ENCODE peak calls at places on chromosomes 12 and 14, in nine cellular contexts. G is HCT116, P is tibial artery, F is gastrocnemius medialis, W is hepatocyte, X is IMR-90, L is transverse colon, B is AG09309, D is cardiac fibroblast. Z is an unnamed sample.

GRCh38 chr14:95727084-95727700 is 13.3 kb upstream of the TCL1A start:
- DNase-seq in G (no peak), F (no peak), W (no peak), X (no peak), D (no peak), L (no peak), B (no peak), P (no peak), Z (no peak)

GRCh38 chr14:54662491-54663116 is 95.7 kb downstream of the SAMD4A start:
- DNase-seq in F (no peak), W (no peak), P (no peak), G (no peak), D (no peak), B (no peak), X (no peak), L (no peak), Z (no peak)

GRCh38 chr12:32549675-32550079 is 129.4 kb upstream of the DNM1L start:
- DNase-seq in F (peak; percentile 25), G (no peak), X (peak; percentile 61), D (peak; percentile 65), P (no peak), L (no peak), B (no peak), W (peak; percentile 17), Z (no peak)

GRCh38 chr12:68137278-68137930 is 22.1 kb downstream of the IFNG start:
- DNase-seq in L (no peak), G (no peak), B (no peak), X (no peak), D (no peak), P (no peak), F (no peak), W (no peak), Z (no peak)

GRCh38 chr12:101866615-101867373 is 10.6 kb upstream of the DRAM1 start:
- DNase-seq in X (no peak), G (no peak), P (no peak), L (no peak), B (no peak), F (no peak), W (no peak), D (no peak), Z (no peak)

GRCh38 chr12:64459388-64460024 is 7.6 kb downstream of the TBK1 start:
- DNase-seq in D (no peak), L (no peak), B (no peak), W (no peak), X (no peak), G (no peak), P (no peak), F (no peak), Z (no peak)

GRCh38 chr12:76180401-76181277 is 96.2 kb upstream of the NAP1L1 start:
- DNase-seq in B (no peak), F (no peak), W (no peak), L (no peak), G (no peak), D (no peak), P (no peak), X (no peak), Z (no peak)

GRCh38 chr12:127501916-127502315 is 765.1 kb upstream of the TMEM132C start:
- DNase-seq in D (no peak), P (no peak), W (no peak), B (no peak), X (no peak), L (no peak), F (no peak), G (no peak), Z (no peak)

GRCh38 chr12:6952860-6953416 is 1.8 kb downstream of the PTPN6 start:
- DNase-seq in D (no peak), G (no peak), B (no peak), F (no peak), W (no peak), L (no peak), P (no peak), X (no peak), Z (no peak)

GRCh38 chr12:67519824-67520433 is 128.6 kb upstream of the DYRK2 start:
- DNase-seq in D (no peak), L (no peak), P (no peak), W (no peak), F (no peak), G (no peak), X (no peak), B (no peak), Z (peak; percentile 83)

DNA sequence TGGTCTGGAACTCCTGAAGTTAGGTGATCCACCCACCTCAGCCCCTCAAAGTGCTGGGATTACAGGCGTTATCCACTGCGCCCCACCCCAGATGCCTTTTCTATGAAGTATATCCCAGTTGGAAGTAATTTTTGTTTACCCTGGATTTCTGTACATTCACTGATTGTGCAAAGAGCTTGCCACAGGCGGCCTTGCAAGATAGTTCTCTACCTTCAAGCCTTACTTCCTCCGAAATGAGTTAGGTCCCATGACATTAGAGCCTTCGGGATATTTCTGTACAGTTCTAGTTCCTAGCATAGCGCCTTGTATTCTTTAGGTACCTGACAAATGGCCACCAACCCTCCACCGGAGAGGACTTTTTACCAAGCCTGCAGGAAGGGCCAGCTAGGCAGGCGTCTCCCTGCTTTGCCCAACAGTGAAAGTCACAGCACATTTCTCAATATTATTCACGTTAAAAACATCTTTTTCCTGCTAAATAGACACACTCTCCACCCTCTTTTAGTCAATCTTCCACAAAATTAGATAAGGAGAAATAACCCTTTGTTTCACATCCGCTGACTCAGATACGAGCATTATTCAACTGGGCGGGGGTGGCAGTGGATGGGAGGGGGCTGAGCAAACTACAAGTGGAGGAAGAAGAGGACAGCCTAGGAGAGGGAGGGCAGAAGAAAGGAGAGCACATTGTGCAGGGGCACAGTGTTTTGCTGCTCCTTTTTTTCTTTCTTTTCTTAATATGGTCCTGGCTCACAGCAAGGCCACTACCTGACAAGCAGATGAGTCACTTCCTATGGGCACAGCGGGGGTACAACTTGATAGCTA is 40.0 kb upstream of the CAPRIN2 start:
- DNase-seq in P (no peak), L (no peak), W (peak; percentile 16), D (peak; percentile 92), B (peak; percentile 71), X (peak; percentile 85), F (no peak), G (peak; percentile 94), Z (no peak)
- H3K4me3 ChIP-seq in P (peak overlapping the region; percentile 70), L (no peak overlapping the region), W (no peak overlapping the region), D (peak overlapping the region; percentile 61), B (peak overlapping the region; percentile 78), X (no peak overlapping the region), F (no peak overlapping the region), G (peak overlapping the region; percentile 76), Z (no peak overlapping the region)

DNA sequence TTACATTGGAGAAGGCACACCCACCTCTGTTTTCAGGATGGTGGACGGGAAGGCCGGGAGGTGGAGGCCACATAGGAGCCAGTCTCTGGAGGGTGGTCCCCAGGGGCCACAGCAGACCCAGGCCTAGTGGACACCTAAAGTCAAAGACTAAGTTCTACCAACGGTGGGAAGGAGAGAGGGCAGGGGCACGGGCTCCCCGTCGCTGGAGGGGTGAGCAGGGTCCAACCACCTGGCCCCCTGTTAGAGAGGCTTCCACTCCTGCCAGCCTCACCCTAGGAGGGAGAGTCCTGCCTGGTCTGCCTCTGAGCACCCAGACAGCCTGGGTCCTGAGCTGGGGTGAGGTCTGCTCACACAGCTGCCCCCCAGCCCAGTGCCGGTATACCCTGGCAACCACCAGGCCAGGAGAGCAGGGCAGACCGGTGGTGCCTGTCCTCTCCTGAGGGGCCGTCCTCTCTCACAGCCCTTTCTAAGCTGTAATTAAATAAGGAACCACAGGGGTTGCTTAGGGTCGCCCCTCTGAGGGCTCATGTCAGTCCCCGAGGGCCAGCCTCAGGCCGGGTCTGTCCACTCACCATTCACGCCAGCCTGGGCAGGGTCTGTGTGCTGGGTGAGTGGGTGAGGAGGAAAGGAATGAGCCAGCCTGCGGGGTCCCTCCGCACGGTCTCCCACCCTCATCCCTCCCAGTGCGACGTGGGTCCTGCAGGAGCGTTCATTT is 2.3 kb downstream of the INF2 start:
- DNase-seq in P (no peak), X (no peak), B (no peak), G (no peak), W (no peak), D (no peak), F (no peak), L (no peak), Z (no peak)
- H3K4me3 ChIP-seq in P (peak overlapping the region; percentile 78), X (no peak overlapping the region), B (peak overlapping the region; percentile 68), G (peak overlapping the region; percentile 72), W (no peak overlapping the region), D (no peak overlapping the region), F (no peak overlapping the region), L (no peak overlapping the region), Z (no peak overlapping the region)

GRCh38 chr12:120905856-120906384 is 1.8 kb upstream of the SPPL3 start:
- DNase-seq in W (no peak), X (no peak), L (no peak), G (no peak), F (no peak), P (no peak), B (no peak), D (no peak), Z (no peak)

GRCh38 chr12:120903382-120903817 is 758 bp downstream of the SPPL3 start:
- DNase-seq in P (peak; percentile 82), G (no peak), L (peak; percentile 81), W (peak; percentile 74), F (peak; percentile 52), B (no peak), D (peak; percentile 19), X (peak; percentile 16), Z (no peak)

GRCh38 chr12:120902846-120903381 is 1.2 kb downstream of the SPPL3 start:
- DNase-seq in X (no peak), G (no peak), P (no peak), L (no peak), B (no peak), F (no peak), W (no peak), D (no peak), Z (no peak)

GRCh38 chr12:120903818-120904773 is at the start of gene SPPL3:
- DNase-seq in P (peak; percentile 94), G (peak; percentile 58), W (peak; percentile 96), X (peak; percentile 73), F (peak; percentile 89), B (peak; percentile 4), D (peak; percentile 90), L (peak; percentile 95), Z (peak; percentile 30)

DNA sequence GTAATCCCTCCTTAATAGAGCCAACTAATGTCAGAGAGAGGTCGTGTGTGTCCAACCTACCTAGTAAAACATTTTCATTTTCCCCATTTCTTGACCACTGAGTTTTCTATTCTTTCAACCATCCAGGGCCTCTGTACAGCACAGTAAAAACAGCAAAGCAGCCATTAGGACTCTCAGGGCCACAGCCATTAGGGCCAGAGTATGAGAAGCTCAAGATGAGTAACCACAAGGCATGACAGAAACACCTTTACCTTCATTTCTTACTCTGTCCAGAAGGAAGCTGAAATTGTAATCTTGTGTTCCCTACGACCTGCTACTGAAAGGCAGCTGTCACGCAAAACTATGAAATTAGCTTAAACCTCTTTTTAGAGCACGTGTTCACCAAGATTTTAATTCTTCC is 2.3 kb downstream of the SPPL3 start:
- DNase-seq in F (no peak), D (no peak), P (no peak), L (no peak), B (no peak), W (no peak), X (no peak), G (no peak), Z (no peak)
- H3K4me3 ChIP-seq in F (no peak overlapping the region), D (no peak overlapping the region), P (no peak overlapping the region), L (no peak overlapping the region), B (no peak overlapping the region), W (no peak overlapping the region), X (no peak overlapping the region), G (no peak overlapping the region), Z (no peak overlapping the region)

DNA sequence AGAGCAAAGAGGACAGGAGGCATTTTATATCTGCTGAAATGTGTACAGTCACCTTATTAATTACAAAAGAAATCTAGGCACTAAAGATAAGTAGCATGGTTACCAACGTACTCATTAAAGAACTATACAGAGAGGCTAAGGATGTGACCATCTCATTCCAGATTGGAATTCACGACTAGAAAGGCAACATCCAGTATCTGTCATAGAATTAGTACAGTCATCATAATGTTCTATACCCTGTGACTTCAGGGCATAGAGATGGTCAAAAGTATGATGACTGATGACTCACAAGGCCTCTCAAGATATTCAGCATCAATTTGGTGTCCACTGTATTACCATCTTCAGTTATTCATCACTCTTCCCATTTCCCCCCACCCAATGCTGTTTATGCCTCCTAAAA is 144.0 kb upstream of the PLEKHG7 start:
- DNase-seq in B (no peak), L (no peak), G (no peak), P (no peak), D (no peak), W (no peak), X (peak; percentile 50), F (no peak), Z (no peak)
- H3K4me3 ChIP-seq in B (no peak overlapping the region), L (no peak overlapping the region), G (no peak overlapping the region), P (no peak overlapping the region), D (no peak overlapping the region), W (no peak overlapping the region), X (no peak overlapping the region), F (no peak overlapping the region), Z (no peak overlapping the region)